ENCODE peak calls at places on chromosomes 11 and 22, in five cellular contexts. T is adrenal gland, S is Peyer's patch, W is SK-N-MC, N is brain microvascular endothelial cell. K is an unnamed sample.

GRCh38 chr11:100851129-100851528 is 164.0 kb downstream of the ARHGAP42 start:
- DNase-seq in N (no peak), W (no peak), S (no peak), T (no peak), K (no peak)

GRCh38 chr11:123321641-123322040 is 108.4 kb upstream of the GRAMD1B start:
- DNase-seq in W (no peak), S (no peak), T (no peak), N (no peak), K (no peak)

GRCh38 chr11:36501236-36501635 is 8.8 kb downstream of the TRAF6 start:
- DNase-seq in W (no peak), S (no peak), T (no peak), N (no peak), K (no peak)

GRCh38 chr11:57397394-57397990 is 7.0 kb upstream of the PRG2 start:
- DNase-seq in W (no peak), T (no peak), S (no peak), N (no peak), K (no peak)

GRCh38 chr11:33893711-33894401 is 2.0 kb upstream of the LMO2 start:
- DNase-seq in W (no peak), S (no peak), N (peak; percentile 21), T (peak; percentile 58), K (no peak)

GRCh38 chr11:33197915-33198727 is 36.8 kb upstream of the CSTF3 start:
- DNase-seq in W (no peak), N (no peak), S (no peak), T (no peak), K (no peak)

GRCh38 chr11:111026241-111026640 is 219.3 kb upstream of the POU2AF2 start:
- DNase-seq in N (no peak), S (no peak), T (no peak), W (no peak), K (no peak)

GRCh38 chr11:1199689-1200610 is 22.9 kb upstream of the MUC5B start:
- DNase-seq in S (peak; percentile 46), N (no peak), W (no peak), T (no peak), K (no peak)

GRCh38 chr11:67627394-67627787 is 2.3 kb downstream of the NUDT8 start:
- DNase-seq in W (no peak), S (no peak), T (no peak), N (no peak), K (no peak)

GRCh38 chr11:14892577-14892976 is 546 bp upstream of the CYP2R1 start:
- DNase-seq in S (no peak), W (no peak), N (no peak), T (no peak), K (no peak)

GRCh38 chr11:46554205-46555162 is 39.3 kb downstream of the AMBRA1 start:
- DNase-seq in W (no peak), T (no peak), N (peak; percentile 55), S (no peak), K (no peak)

GRCh38 chr22:41699264-41700104 is at the start of gene MEI1:
- DNase-seq in T (peak; percentile 94), N (peak; percentile 38), S (peak; percentile 79), W (no peak), K (no peak)

GRCh38 chr11:72721689-72722049 is 30.5 kb downstream of the ARAP1 start:
- DNase-seq in T (no peak), S (peak; percentile 68), W (no peak), N (peak; percentile 14), K (no peak)

GRCh38 chr22:45424241-45424731 is 10.8 kb downstream of the RIBC2 start:
- DNase-seq in T (peak; percentile 52), N (no peak), W (no peak), S (no peak), K (no peak)

GRCh38 chr11:106306942-106307341 is 229.5 kb downstream of the AASDHPPT start:
- DNase-seq in N (no peak), T (no peak), S (no peak), W (no peak), K (no peak)

DNA sequence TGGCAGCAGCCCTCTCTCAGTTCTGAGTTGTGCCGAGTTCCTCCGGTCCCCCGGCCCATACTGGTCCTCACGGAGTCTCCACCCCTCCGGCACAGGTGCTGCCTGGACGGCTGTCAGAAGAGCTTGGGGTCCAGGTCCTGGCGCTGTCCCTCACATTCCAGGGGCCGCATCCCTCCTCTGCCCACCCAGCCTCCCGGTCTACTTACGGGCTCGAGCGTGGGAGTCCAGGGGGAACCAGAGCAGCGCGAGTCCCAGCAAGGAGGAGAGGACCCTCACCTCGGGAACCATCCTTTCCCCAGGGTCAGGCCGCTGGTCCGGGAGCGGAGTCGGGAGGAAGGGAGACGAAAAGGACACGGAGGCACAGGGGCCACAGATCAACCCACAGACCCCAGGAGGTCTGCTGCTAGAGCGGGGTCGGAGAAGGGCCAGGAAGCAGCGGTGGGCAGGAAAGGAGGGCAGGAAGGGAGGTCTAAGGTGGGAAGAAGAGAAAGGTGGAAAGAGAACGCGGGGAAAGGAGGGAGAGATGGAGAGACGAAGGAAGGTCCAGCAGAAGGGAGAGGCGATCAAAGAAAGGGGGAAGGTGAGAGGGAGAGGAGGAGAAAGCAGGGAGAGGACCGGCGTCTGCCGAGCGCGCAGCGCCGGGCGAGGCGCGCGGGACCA is 495 bp downstream of the CHRDL2 start:
- DNase-seq in N (no peak), W (no peak), S (no peak), T (no peak), K (no peak)
- H3K36me3 ChIP-seq in N (no peaks in the 10 kb centered on the region), W (no peaks in the 10 kb centered on the region), S (no peaks in the 10 kb centered on the region), T (no peaks in the 10 kb centered on the region), K (no peaks in the 10 kb centered on the region)

GRCh38 chr11:40491341-40491740 is 968.1 kb downstream of the LRRC4C start:
- DNase-seq in S (no peak), T (no peak), N (no peak), W (no peak), K (no peak)
- H3K27ac ChIP-seq in S (no peak overlapping the region), T (no peak overlapping the region), N (no peak overlapping the region), W (no peak overlapping the region), K (no peak overlapping the region)

DNA sequence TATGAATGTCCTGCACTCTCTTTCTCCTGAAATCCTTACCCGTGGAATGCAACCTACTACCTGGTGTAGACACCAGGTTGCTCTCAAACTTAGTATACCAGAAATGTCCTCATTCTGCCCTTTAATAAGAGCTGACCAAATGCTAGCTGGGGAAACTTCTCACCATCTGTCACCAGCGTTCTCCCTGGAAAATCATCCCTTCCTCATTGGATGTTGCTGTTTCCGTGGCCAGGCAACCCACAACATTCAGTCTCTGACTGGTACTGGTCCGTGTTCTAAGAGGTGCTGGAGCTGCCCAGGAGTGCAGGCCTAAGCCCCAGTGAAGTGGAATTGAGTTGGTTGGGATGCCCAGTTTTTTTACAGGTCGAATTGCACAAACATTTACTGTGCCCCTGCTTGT is 40.7 kb upstream of the RAB1B start:
- DNase-seq in W (no peak), S (no peak), T (no peak), N (no peak), K (no peak)
- H3K36me3 ChIP-seq in W (no peaks in the 10 kb centered on the region), S (no peaks in the 10 kb centered on the region), T (peaks cover 34% of the 10 kb centered on the region), N (peaks cover 59% of the 10 kb centered on the region), K (no peaks in the 10 kb centered on the region)

DNA sequence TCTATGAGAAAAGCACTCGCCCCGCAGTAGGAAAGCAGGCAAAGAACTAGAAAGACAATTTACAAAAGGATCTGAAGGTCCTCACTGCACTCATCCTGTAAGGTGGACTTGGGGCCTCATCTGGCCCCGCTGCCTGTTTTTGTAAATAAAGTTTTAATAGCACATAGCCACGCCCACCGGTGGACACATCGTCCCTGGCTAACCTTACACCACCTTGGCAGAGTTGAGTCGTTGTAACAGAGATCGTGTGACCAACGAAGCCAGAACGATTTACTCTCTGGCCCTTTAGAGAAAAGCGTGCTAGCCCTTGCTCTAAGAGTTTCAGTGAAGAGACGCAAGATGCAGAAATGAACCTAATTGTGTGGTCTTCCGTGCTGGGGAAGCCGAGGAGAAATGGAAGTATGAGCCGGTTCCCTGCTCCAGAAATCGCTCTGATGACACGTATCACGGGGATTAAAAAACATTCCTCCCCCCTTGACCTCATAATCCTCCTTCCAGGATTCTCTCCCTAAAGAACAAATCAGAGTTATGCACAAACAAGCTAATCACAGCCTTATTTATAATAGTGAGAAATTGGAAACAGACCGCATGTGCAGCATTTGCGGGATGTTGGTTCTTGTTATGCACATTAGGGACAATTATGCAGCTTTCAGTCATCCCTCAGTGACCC is 80.1 kb downstream of the CDKN1C start:
- DNase-seq in T (peak; percentile 49), W (no peak), N (no peak), S (no peak), K (no peak)
- H3K27ac ChIP-seq in T (no peak overlapping the region), W (no peak overlapping the region), N (no peak overlapping the region), S (no peak overlapping the region), K (no peak overlapping the region)

GRCh38 chr11:121300972-121301699 is 8.6 kb downstream of the SC5D start:
- DNase-seq in N (no peak), S (no peak), T (no peak), W (no peak), K (no peak)
- H3K36me3 ChIP-seq in N (peaks cover 4% of the 10 kb centered on the region), S (no peaks in the 10 kb centered on the region), T (peaks cover 17% of the 10 kb centered on the region), W (peaks cover 48% of the 10 kb centered on the region), K (no peaks in the 10 kb centered on the region)

DNA sequence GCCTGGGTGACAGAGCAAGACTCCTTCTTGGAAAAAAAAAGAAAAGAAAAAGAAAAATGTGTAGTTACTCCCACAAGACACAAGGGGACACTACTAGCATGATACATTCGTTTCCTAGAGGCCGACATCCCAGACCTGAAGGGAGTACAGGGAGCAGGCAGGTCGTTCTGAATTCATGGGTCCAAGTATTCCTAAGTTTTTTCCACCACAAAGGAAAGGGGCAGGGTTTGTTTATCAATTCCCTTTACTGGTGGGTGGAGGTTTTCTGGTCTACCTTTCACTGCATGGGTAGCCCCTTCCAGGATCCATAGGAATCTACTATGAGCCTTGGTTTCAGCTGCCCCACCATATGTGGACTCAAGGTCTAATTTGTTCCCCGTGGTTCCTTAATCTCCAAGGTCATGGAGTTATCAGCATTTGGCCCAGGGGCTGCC is 11.8 kb downstream of the TIGD3 start:
- DNase-seq in N (peak; percentile 58), S (no peak), T (peak; percentile 81), W (peak; percentile 56), K (no peak)
- H3K27ac ChIP-seq in N (no peak overlapping the region), S (no peak overlapping the region), T (peak overlapping the region; percentile 39), W (no peak overlapping the region), K (no peak overlapping the region)

K was measured in iPS DF 6.9.